ENCODE peak calls at places on chromosomes 13 and 19, in nine cellular contexts. U is SK-N-SH, I is OCI-LY7, P is GM23248, O is hepatocyte, V is HCT116, L is PC-3, S is GM23338, Y is Karpas-422. G is an unnamed sample. For H3K9me2, the result is how much of the 10 kb centered on the place peaks cover.

GRCh38 chr19:10701955-10702307 is 692 bp downstream of the QTRT1 start:
- DNase-seq in U (peak), I (peak), P (peak), O (peak), V (no peak), L (peak), S (peak), Y (peak), G (peak)

GRCh38 chr13:71610876-71611275 is 256.1 kb downstream of the DACH1 start:
- DNase-seq in U (no peak), I (no peak), P (no peak), O (no peak), V (no peak), L (no peak), S (no peak), Y (no peak), G (no peak)

GRCh38 chr19:47356900-47357299 is 7.8 kb downstream of the DHX34 start:
- DNase-seq in U (no peak), I (no peak), P (no peak), O (no peak), V (no peak), L (peak), S (no peak), Y (no peak), G (no peak)

GRCh38 chr13:20473139-20473538 is 52.5 kb downstream of the CRYL1 start:
- DNase-seq in U (no peak), I (no peak), P (no peak), O (no peak), V (no peak), L (peak), S (no peak), Y (no peak), G (no peak)

GRCh38 chr19:55641376-55642152 is 762 bp downstream of the ZNF580 start:
- DNase-seq in U (peak), I (peak), P (peak), O (no peak), V (no peak), L (no peak), S (peak), Y (peak), G (no peak)

GRCh38 chr19:38134538-38135149 is 89.4 kb downstream of the DPF1 start:
- DNase-seq in U (peak), I (peak), P (peak), O (peak), V (no peak), L (peak), S (peak), Y (peak), G (peak)

GRCh38 chr19:21202865-21203494 is 61.1 kb downstream of the ZNF431 start:
- DNase-seq in U (peak), I (peak), P (peak), O (peak), V (peak), L (peak), S (peak), Y (peak), G (peak)

GRCh38 chr19:4337906-4338440 is 654 bp downstream of the STAP2 start:
- DNase-seq in U (no peak), I (no peak), P (peak), O (peak), V (no peak), L (peak), S (peak), Y (no peak), G (no peak)

GRCh38 chr19:48969276-48970138 is 4.4 kb downstream of the FTL start:
- DNase-seq in U (no peak), I (peak), P (peak), O (no peak), V (no peak), L (no peak), S (peak), Y (peak), G (peak)

GRCh38 chr19:55257461-55258411 is 1.1 kb downstream of the PPP6R1 start:
- DNase-seq in U (peak), I (peak), P (peak), O (peak), V (no peak), L (peak), S (peak), Y (peak), G (peak)

GRCh38 chr19:29561601-29562000 is 35.8 kb downstream of the VSTM2B start:
- DNase-seq in U (no peak), I (no peak), P (no peak), O (no peak), V (no peak), L (no peak), S (no peak), Y (no peak), G (no peak)

GRCh38 chr19:6935069-6935468 is 47.7 kb downstream of the ADGRE1 start:
- DNase-seq in U (no peak), I (no peak), P (no peak), O (no peak), V (no peak), L (no peak), S (no peak), Y (no peak), G (no peak)

GRCh38 chr13:105047676-105048295 is 1487.7 kb downstream of the EFNB2 start:
- DNase-seq in U (no peak), I (no peak), P (no peak), O (no peak), V (no peak), L (no peak), S (no peak), Y (no peak), G (no peak)

GRCh38 chr13:103883152-103883551 is 816.9 kb upstream of the SLC10A2 start:
- DNase-seq in U (peak), I (no peak), P (peak), O (peak), V (peak), L (peak), S (peak), Y (no peak), G (no peak)

GRCh38 chr19:29129148-29129547 is 83.8 kb downstream of the UQCRFS1 start:
- DNase-seq in U (no peak), I (no peak), P (no peak), O (no peak), V (no peak), L (no peak), S (no peak), Y (no peak), G (no peak)

GRCh38 chr19:1970003-1970805 is 29.2 kb downstream of the CSNK1G2 start:
- DNase-seq in U (no peak), I (no peak), P (no peak), O (no peak), V (no peak), L (peak), S (no peak), Y (no peak), G (no peak)

GRCh38 chr13:61162106-61162505 is 253.5 kb downstream of the PCDH20 start:
- DNase-seq in U (no peak), I (no peak), P (no peak), O (no peak), V (no peak), L (no peak), S (no peak), Y (no peak), G (no peak)

GRCh38 chr19:7863157-7863970 is 10.8 kb downstream of the PRR36 start:
- DNase-seq in U (no peak), I (no peak), P (no peak), O (no peak), V (no peak), L (no peak), S (peak), Y (no peak), G (no peak)

GRCh38 chr13:39353988-39354387 is 249.0 kb downstream of the LHFPL6 start:
- DNase-seq in U (no peak), I (no peak), P (peak), O (no peak), V (no peak), L (no peak), S (no peak), Y (no peak), G (no peak)

GRCh38 chr13:113938246-113938645 is 35.6 kb downstream of the C13orf46 start:
- DNase-seq in U (peak), I (no peak), P (no peak), O (no peak), V (no peak), L (no peak), S (no peak), Y (no peak), G (no peak)

GRCh38 chr19:52520013-52520412 is 7.5 kb upstream of the ZNF808 start:
- DNase-seq in U (no peak), I (no peak), P (no peak), O (peak), V (no peak), L (no peak), S (peak), Y (no peak), G (no peak)

GRCh38 chr13:88483202-88483601 is 812.0 kb downstream of the SLITRK5 start:
- DNase-seq in U (no peak), I (no peak), P (no peak), O (no peak), V (no peak), L (no peak), S (no peak), Y (no peak), G (no peak)

GRCh38 chr19:41708481-41708880 is at the start of gene CEACAM5:
- DNase-seq in U (no peak), I (no peak), P (no peak), O (no peak), V (no peak), L (no peak), S (no peak), Y (no peak), G (no peak)

GRCh38 chr19:5472303-5472702 is 17.1 kb downstream of the ZNRF4 start:
- DNase-seq in U (no peak), I (no peak), P (no peak), O (no peak), V (no peak), L (no peak), S (no peak), Y (no peak), G (no peak)

GRCh38 chr19:27754700-27755099 is 1458.3 kb downstream of the UQCRFS1 start:
- DNase-seq in U (no peak), I (no peak), P (no peak), O (no peak), V (no peak), L (no peak), S (no peak), Y (no peak), G (no peak)

GRCh38 chr19:54937926-54938325 is 9.4 kb downstream of the NLRP7 start:
- DNase-seq in U (no peak), I (peak), P (no peak), O (no peak), V (no peak), L (no peak), S (no peak), Y (no peak), G (peak)

GRCh38 chr19:1929051-1929742 is 11.8 kb upstream of the CSNK1G2 start:
- DNase-seq in U (peak), I (peak), P (peak), O (peak), V (peak), L (peak), S (peak), Y (peak), G (peak)

GRCh38 chr13:98313938-98314292 is 136.8 kb upstream of the RNF113B start:
- DNase-seq in U (peak), I (no peak), P (peak), O (no peak), V (no peak), L (no peak), S (no peak), Y (no peak), G (no peak)

GRCh38 chr19:6416658-6417405 is 7.8 kb downstream of the KHSRP start:
- DNase-seq in U (peak), I (no peak), P (no peak), O (no peak), V (no peak), L (no peak), S (no peak), Y (peak), G (no peak)

GRCh38 chr19:47637550-47637949 is 28.6 kb downstream of the BICRA start:
- DNase-seq in U (no peak), I (no peak), P (peak), O (no peak), V (no peak), L (no peak), S (no peak), Y (no peak), G (no peak)

GRCh38 chr19:43354305-43354627 is 780 bp downstream of the CD177 start:
- DNase-seq in U (peak), I (no peak), P (no peak), O (peak), V (no peak), L (no peak), S (peak), Y (no peak), G (no peak)
- H3K4me3 ChIP-seq in U (no peak), I (no peak), P (no peak), O (no peak), V (no peak), L (no peak), S (peak), Y (no peak), G (no peak)

DNA sequence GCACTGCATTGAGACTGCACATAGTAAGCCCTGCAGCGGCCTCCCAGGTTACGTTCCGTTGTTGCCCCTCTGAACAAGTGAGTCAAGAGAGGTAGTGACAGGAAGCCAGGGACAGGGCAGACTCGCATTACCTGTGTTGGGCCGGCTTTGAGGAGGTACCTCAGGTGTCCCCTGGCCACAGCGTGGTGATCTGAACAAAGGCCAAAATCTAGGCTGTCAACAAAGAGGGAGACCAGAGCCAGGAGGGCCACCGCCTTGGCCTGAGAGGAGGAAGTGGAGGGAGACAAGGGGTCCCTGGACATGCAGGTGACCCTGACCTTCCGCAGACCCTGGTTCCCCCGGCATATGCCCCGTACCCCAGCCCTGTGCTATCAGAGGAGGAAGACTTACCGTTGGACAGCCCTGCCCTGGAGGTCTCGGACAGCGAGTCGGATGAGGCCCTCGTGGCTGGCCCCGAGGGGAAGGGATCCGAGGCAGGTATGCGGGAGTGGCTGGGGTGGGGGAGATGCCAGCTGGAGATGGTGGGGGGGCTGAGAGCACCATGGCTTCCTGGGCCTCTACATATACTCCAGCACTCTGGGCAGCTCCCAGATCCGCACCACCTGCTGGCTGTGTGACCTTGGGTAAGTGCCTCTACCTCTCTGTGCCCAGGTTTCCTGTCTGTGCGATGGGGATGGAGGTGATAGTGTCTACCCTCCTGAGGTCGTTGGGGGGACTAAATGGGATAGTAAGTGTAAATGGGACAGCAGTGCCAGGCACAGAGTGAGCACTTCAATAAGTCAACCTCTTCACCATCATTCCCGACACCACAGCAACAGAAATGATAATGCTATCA is 4.8 kb downstream of the SPIB start:
- DNase-seq in U (no peak), I (no peak), P (no peak), O (peak), V (no peak), L (no peak), S (no peak), Y (no peak), G (no peak)
- H3K9me2 ChIP-seq in U (under half), I (under half), P (under half), O (under half), V (under half), L (under half), S (under half), Y (under half), G (under half)

GRCh38 chr19:2982983-2983350 is 5.6 kb downstream of the TLE6 start:
- DNase-seq in U (peak), I (no peak), P (peak), O (peak), V (no peak), L (peak), S (no peak), Y (no peak), G (no peak)

GRCh38 chr19:2982556-2982955 is 5.2 kb downstream of the TLE6 start:
- DNase-seq in U (no peak), I (no peak), P (no peak), O (no peak), V (no peak), L (no peak), S (no peak), Y (no peak), G (no peak)

GRCh38 chr19:2981898-2982297 is 4.5 kb downstream of the TLE6 start:
- DNase-seq in U (no peak), I (no peak), P (no peak), O (no peak), V (no peak), L (no peak), S (no peak), Y (no peak), G (no peak)

GRCh38 chr19:2984196-2984490 is 6.8 kb downstream of the TLE6 start:
- DNase-seq in U (no peak), I (no peak), P (peak), O (no peak), V (no peak), L (no peak), S (no peak), Y (peak), G (no peak)

GRCh38 chr19:2983351-2984195 is 6.2 kb downstream of the TLE6 start:
- DNase-seq in U (peak), I (peak), P (peak), O (peak), V (no peak), L (peak), S (peak), Y (no peak), G (no peak)
- H3K4me3 ChIP-seq in U (peak), I (peak), P (peak), O (no peak), V (no peak), L (peak), S (peak), Y (no peak), G (no peak)

GRCh38 chr19:33456076-33456844 is 65.3 kb downstream of the PEPD start:
- DNase-seq in U (no peak), I (no peak), P (no peak), O (no peak), V (no peak), L (no peak), S (no peak), Y (no peak), G (no peak)
- H3K9me2 ChIP-seq in U (under half), I (under half), P (under half), O (under half), V (under half), L (under half), S (under half), Y (under half), G (under half)

GRCh38 chr19:17831419-17831888 is 10.1 kb upstream of the INSL3 start:
- DNase-seq in U (no peak), I (no peak), P (no peak), O (no peak), V (no peak), L (no peak), S (peak), Y (no peak), G (no peak)
- H3K4me3 ChIP-seq in U (peak), I (no peak), P (no peak), O (no peak), V (peak), L (peak), S (peak), Y (no peak), G (no peak)

GRCh38 chr13:46010148-46010547 is 42.4 kb downstream of the ZC3H13 start:
- DNase-seq in U (peak), I (no peak), P (peak), O (peak), V (no peak), L (no peak), S (peak), Y (no peak), G (no peak)

GRCh38 chr13:46016216-46016615 is 36.3 kb downstream of the ZC3H13 start:
- DNase-seq in U (no peak), I (no peak), P (no peak), O (no peak), V (no peak), L (no peak), S (no peak), Y (no peak), G (no peak)

GRCh38 chr13:46012404-46012803 is 40.1 kb downstream of the ZC3H13 start:
- DNase-seq in U (no peak), I (no peak), P (peak), O (no peak), V (no peak), L (peak), S (no peak), Y (no peak), G (no peak)

GRCh38 chr13:46015374-46015773 is 37.2 kb downstream of the ZC3H13 start:
- DNase-seq in U (no peak), I (no peak), P (no peak), O (no peak), V (no peak), L (no peak), S (no peak), Y (no peak), G (no peak)
- H3K9me2 ChIP-seq in U (under half), I (under half), P (under half), O (under half), V (under half), L (under half), S (under half), Y (under half), G (under half)

GRCh38 chr19:53865523-53865917 is 2.2 kb upstream of the MYADM start:
- DNase-seq in U (no peak), I (no peak), P (peak), O (no peak), V (no peak), L (no peak), S (no peak), Y (no peak), G (no peak)
- H3K4me3 ChIP-seq in U (peak), I (no peak), P (peak), O (no peak), V (peak), L (peak), S (peak), Y (no peak), G (no peak)

G was measured in MM.1S.